ENCODE peak calls at places on chromosomes 12 and 14, in six cellular contexts. G, M, H, Y, A and O are unnamed samples.
A peak's percentile ranks its signal among the peaks of the same experiment; 100 is the strongest.

GRCh38 chr12:18967814-18968213 is 161.7 kb upstream of the PLEKHA5 start:
- DNase-seq in G (peak; percentile 28), A (no peak), M (no peak), H (no peak), Y (no peak), O (no peak)

GRCh38 chr12:57456145-57456700 is 1.1 kb downstream of the INHBE start:
- DNase-seq in A (no peak), M (peak; percentile 93), H (no peak), G (no peak), Y (no peak), O (no peak)

GRCh38 chr14:96307434-96307833 is 51.4 kb downstream of the BDKRB1 start:
- DNase-seq in H (no peak), M (peak; percentile 25), G (no peak), A (no peak), Y (no peak), O (no peak)

GRCh38 chr12:20629414-20630156 is 65.5 kb upstream of the SLCO1C1 start:
- DNase-seq in Y (no peak), A (no peak), G (no peak), M (peak; percentile 21), H (no peak), O (no peak)

GRCh38 chr14:76876076-76876475 is 49.9 kb downstream of the LRRC74A start:
- DNase-seq in H (peak; percentile 86), A (peak; percentile 23), M (peak; percentile 90), G (peak; percentile 67), Y (peak; percentile 52), O (no peak)

GRCh38 chr14:95817271-95817670 is 59.4 kb upstream of the TUNAR start:
- DNase-seq in M (peak; percentile 55), A (no peak), H (no peak), Y (no peak), G (no peak), O (no peak)

GRCh38 chr14:85437143-85437542 is 92.8 kb upstream of the FLRT2 start:
- DNase-seq in A (no peak), H (no peak), M (no peak), Y (no peak), G (no peak), O (no peak)

GRCh38 chr14:95071649-95072256 is 85.6 kb downstream of the DICER1 start:
- DNase-seq in G (no peak), A (no peak), Y (no peak), M (no peak), H (peak; percentile 70), O (no peak)

GRCh38 chr12:52522346-52523011 is 2.3 kb upstream of the KRT5 start:
- DNase-seq in M (no peak), G (no peak), H (no peak), A (no peak), Y (no peak), O (peak; percentile 70)

GRCh38 chr12:107503851-107504502 is 181.6 kb upstream of the PWP1 start:
- DNase-seq in G (no peak), A (no peak), Y (no peak), H (peak; percentile 61), M (no peak), O (no peak)

GRCh38 chr14:88026890-88027289 is 22.0 kb downstream of the GPR65 start:
- DNase-seq in M (no peak), G (no peak), Y (no peak), A (no peak), H (no peak), O (no peak)

GRCh38 chr12:12380949-12381593 is 24.2 kb downstream of the BORCS5 start:
- DNase-seq in Y (no peak), H (no peak), A (no peak), M (no peak), G (no peak), O (no peak)

GRCh38 chr14:95739356-95739755 is 25.4 kb upstream of the TCL1A start:
- DNase-seq in M (no peak), Y (no peak), G (no peak), A (no peak), H (no peak), O (no peak)

GRCh38 chr14:30994681-30995620 is 30.5 kb upstream of the AP4S1 start:
- DNase-seq in Y (no peak), G (no peak), M (no peak), A (no peak), H (no peak), O (no peak)

GRCh38 chr12:114935658-114936057 is 251.7 kb upstream of the TBX3 start:
- DNase-seq in G (no peak), H (no peak), M (peak; percentile 16), Y (no peak), A (no peak), O (no peak)

GRCh38 chr12:114938487-114939210 is 254.7 kb upstream of the TBX3 start:
- DNase-seq in Y (no peak), M (no peak), H (no peak), G (no peak), A (no peak), O (no peak)

GRCh38 chr12:114933428-114934160 is 249.6 kb upstream of the TBX3 start:
- DNase-seq in A (no peak), M (no peak), H (peak; percentile 6), Y (no peak), G (no peak), O (no peak)

GRCh38 chr12:114932806-114933205 is 248.8 kb upstream of the TBX3 start:
- DNase-seq in A (no peak), H (no peak), G (no peak), Y (no peak), M (no peak), O (no peak)

DNA sequence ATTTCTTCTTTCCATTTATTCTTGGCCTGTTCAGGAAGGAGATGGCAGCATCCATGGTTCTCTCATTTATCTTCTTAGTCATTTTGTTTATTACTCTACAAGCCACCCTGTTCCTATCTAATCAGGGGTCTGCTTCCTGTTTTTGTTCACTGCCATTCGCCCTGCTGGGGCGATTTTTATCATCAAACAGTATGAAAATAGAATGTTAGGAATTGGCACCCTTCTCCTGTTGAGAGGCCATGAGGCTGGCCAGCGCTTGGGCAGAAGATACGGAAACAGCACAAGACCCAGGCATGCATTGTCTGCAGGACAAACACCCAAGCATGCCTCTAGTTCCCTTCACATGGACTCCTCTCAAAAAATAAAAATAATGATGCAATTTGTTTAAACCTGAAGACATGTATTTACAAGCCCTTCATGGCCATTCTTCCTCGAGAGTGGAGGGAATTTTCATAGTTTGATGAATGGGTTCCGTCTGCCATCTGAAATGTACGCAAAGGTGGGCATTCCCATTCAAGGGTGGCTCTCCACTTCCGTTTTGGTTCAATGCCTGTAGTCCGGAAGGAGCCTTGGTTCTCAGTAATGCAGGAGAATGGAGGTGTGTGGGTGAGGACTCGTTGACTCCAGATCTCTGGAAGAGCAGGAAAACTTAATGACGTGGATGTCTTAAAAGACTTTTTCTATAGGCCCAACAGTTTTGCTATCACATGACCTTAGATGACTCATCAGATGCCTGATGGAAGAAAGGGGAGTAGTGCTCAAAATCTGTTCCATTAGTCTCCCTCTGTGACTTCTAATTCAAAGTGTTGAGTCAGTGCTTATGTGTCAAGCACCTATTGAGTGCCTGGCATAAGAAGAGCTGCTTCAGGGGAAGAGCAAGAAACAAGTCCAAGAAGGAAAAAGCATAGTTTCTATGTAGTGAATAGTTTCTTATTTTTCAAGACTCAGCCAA is 252.4 kb upstream of the TBX3 start:
- DNase-seq in Y (no peak), H (no peak), M (no peak), A (no peak), G (no peak), O (no peak)
- TF ChIP-seq POLR2AphosphoS5 in Y (no peak), H (no peak), M (no peak), A (no peak), G (no peak), O (no peak)

GRCh38 chr12:55624056-55624455 is 12.6 kb upstream of the OR10P1 start:
- DNase-seq in Y (no peak), M (no peak), H (no peak), G (no peak), A (no peak), O (no peak)

GRCh38 chr12:55614764-55615163 is 21.9 kb upstream of the OR10P1 start:
- DNase-seq in H (no peak), A (no peak), G (no peak), M (no peak), Y (no peak), O (no peak)

GRCh38 chr12:55619352-55620138 is 17.1 kb upstream of the OR10P1 start:
- DNase-seq in H (peak; percentile 62), A (peak; percentile 43), M (peak; percentile 98), Y (peak; percentile 32), G (no peak), O (no peak)
- TF ChIP-seq POLR2AphosphoS5 in H (no peak), A (no peak), M (no peak), Y (no peak), G (no peak), O (no peak)

GRCh38 chr14:91985008-91985407 is 37.5 kb upstream of the FBLN5 start:
- DNase-seq in H (no peak), G (no peak), Y (no peak), M (no peak), A (no peak), O (no peak)
- TF ChIP-seq POLR2AphosphoS5 in H (peak; percentile 84), G (no peak), Y (no peak), M (no peak), A (no peak), O (no peak)

GRCh38 chr12:93103154-93103553 is 174.1 kb upstream of the EEA1 start:
- DNase-seq in Y (no peak), A (no peak), H (no peak), G (no peak), M (no peak), O (no peak)
- TF ChIP-seq POLR2AphosphoS5 in Y (no peak), A (no peak), H (no peak), G (no peak), M (no peak), O (no peak)

GRCh38 chr12:54021432-54022013 is 6.7 kb upstream of the HOXC6 start:
- DNase-seq in M (peak; percentile 86), H (no peak), A (no peak), G (no peak), Y (no peak), O (no peak)
- TF ChIP-seq POLR2AphosphoS5 in M (peak; percentile 32), H (no peak), A (no peak), G (no peak), Y (no peak), O (no peak)

DNA sequence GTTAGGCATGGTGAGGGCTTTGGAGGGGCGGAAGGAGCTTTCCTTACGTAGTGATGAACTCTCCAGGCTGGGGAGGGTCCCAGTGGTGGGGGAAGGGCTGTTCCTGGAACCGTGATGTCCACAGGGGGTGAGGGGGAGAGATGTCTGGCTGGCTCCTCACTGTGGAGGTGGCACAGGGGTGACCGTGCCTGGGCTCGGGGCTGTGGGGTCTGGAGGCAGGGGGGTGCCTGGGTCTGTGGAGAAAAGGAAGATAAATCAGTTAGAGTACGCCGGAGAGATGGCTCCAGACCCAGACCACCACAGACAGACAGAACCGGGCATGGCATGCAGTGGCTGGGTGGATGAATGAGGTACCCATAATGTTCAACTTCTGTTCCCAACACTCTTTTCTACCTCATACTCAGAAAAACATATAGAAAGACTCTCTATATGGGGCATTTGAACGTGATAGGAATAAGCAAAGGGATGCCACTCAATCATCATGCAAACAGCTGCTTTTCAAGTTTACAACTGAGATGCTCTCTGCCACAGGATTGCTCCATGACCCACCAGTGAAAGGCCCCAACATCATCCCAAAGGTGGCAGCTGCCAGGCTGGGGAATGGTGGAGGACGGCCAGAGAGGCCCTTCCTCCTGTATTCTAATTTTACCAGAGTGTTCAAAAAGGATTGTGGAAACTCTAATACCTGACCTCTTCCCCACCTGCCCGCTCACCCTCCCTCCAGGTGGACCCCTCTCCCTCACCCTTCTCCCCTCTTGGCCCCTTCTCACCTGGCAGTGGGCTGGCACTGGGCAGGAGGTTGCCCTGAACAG is 5.6 kb downstream of the MYL6 start:
- DNase-seq in G (no peak), M (peak; percentile 57), A (no peak), Y (no peak), H (no peak), O (no peak)
- TF ChIP-seq POLR2AphosphoS5 in G (no peak), M (no peak), A (peak; percentile 95), Y (peak; percentile 66), H (peak; percentile 11), O (no peak)